ENCODE peak calls at places on chromosomes 3 and 15, in seven cellular contexts. C is cardiac fibroblast, E is right atrium auricular region, W is brain microvascular endothelial cell, I is epithelial cell of esophagus, L is A549, F is tibial artery. H is an unnamed sample.
A peak's percentile ranks its signal among the peaks of the same experiment; 100 is the strongest.

GRCh38 chr3:123036352-123037014 is 8.9 kb upstream of the SEMA5B start:
- DNase-seq in C (peak; percentile 83), E (no peak), W (peak; percentile 25), I (peak; percentile 89), L (no peak), F (peak; percentile 34), H (no peak)

GRCh38 chr15:62782100-62782791 is 260.3 kb upstream of the TPM1 start:
- DNase-seq in C (peak; percentile 93), E (peak; percentile 91), W (peak; percentile 75), I (peak; percentile 84), L (peak; percentile 90), F (peak; percentile 83), H (peak; percentile 88)

GRCh38 chr3:48635222-48636021 is at the start of gene SLC26A6:
- DNase-seq in C (peak; percentile 97), E (peak; percentile 96), W (peak; percentile 94), I (peak; percentile 98), L (peak; percentile 94), F (peak; percentile 96), H (peak; percentile 98)

GRCh38 chr3:132003685-132004084 is 31.1 kb downstream of the CPNE4 start:
- DNase-seq in C (no peak), E (no peak), W (no peak), I (no peak), L (no peak), F (no peak), H (no peak)

GRCh38 chr3:17643691-17644090 is 98.7 kb downstream of the TBC1D5 start:
- DNase-seq in C (peak; percentile 31), E (no peak), W (peak; percentile 24), I (no peak), L (no peak), F (no peak), H (peak; percentile 63)

GRCh38 chr3:24850245-24850644 is 355.6 kb upstream of the THRB start:
- DNase-seq in C (no peak), E (no peak), W (no peak), I (no peak), L (no peak), F (no peak), H (no peak)

GRCh38 chr3:14410501-14411165 is 8.2 kb downstream of the SLC6A6 start:
- DNase-seq in C (peak; percentile 92), E (peak; percentile 75), W (peak; percentile 83), I (peak; percentile 75), L (peak; percentile 98), F (peak; percentile 41), H (peak; percentile 73)

GRCh38 chr3:172135185-172135584 is 95.8 kb downstream of the FNDC3B start:
- DNase-seq in C (no peak), E (no peak), W (no peak), I (no peak), L (no peak), F (no peak), H (no peak)

GRCh38 chr3:42652611-42653302 is 740 bp upstream of the ZBTB47 start:
- DNase-seq in C (peak; percentile 86), E (peak; percentile 87), W (peak; percentile 78), I (peak; percentile 86), L (peak; percentile 70), F (peak; percentile 83), H (peak; percentile 84)

GRCh38 chr15:82183121-82184031 is 79.2 kb downstream of the EFL1 start:
- DNase-seq in C (peak; percentile 76), E (no peak), W (peak; percentile 74), I (no peak), L (no peak), F (no peak), H (peak; percentile 95)

GRCh38 chr3:11910971-11911531 is 64.4 kb upstream of the TAMM41 start:
- DNase-seq in C (no peak), E (peak; percentile 51), W (no peak), I (no peak), L (no peak), F (no peak), H (no peak)

GRCh38 chr3:145812396-145812795 is 348.6 kb downstream of the PLOD2 start:
- DNase-seq in C (no peak), E (no peak), W (no peak), I (no peak), L (no peak), F (no peak), H (no peak)

GRCh38 chr3:146382386-146382785 is 87.0 kb downstream of the PLSCR2 start:
- DNase-seq in C (peak; percentile 48), E (no peak), W (peak; percentile 54), I (peak; percentile 25), L (peak; percentile 65), F (no peak), H (peak; percentile 44)

GRCh38 chr3:42502429-42503250 is at the start of gene VIPR1:
- DNase-seq in C (peak; percentile 29), E (peak; percentile 62), W (peak; percentile 34), I (peak; percentile 92), L (peak; percentile 58), F (peak; percentile 67), H (no peak)

GRCh38 chr3:46087871-46088270 is 60.6 kb upstream of the XCR1 start:
- DNase-seq in C (peak; percentile 68), E (peak; percentile 61), W (no peak), I (no peak), L (peak; percentile 20), F (peak; percentile 51), H (peak; percentile 46)

GRCh38 chr15:22265056-22265945 is 185.0 kb downstream of the OR4M2 start:
- DNase-seq in C (no peak), E (no peak), W (no peak), I (no peak), L (no peak), F (no peak), H (no peak)

GRCh38 chr3:22358334-22358733 is 607.3 kb upstream of the ZNF385D start:
- DNase-seq in C (no peak), E (no peak), W (no peak), I (no peak), L (no peak), F (no peak), H (no peak)

GRCh38 chr15:81897011-81897677 is 148.7 kb downstream of the MEX3B start:
- DNase-seq in C (peak; percentile 59), E (no peak), W (peak; percentile 81), I (peak; percentile 26), L (no peak), F (no peak), H (peak; percentile 67)

DNA sequence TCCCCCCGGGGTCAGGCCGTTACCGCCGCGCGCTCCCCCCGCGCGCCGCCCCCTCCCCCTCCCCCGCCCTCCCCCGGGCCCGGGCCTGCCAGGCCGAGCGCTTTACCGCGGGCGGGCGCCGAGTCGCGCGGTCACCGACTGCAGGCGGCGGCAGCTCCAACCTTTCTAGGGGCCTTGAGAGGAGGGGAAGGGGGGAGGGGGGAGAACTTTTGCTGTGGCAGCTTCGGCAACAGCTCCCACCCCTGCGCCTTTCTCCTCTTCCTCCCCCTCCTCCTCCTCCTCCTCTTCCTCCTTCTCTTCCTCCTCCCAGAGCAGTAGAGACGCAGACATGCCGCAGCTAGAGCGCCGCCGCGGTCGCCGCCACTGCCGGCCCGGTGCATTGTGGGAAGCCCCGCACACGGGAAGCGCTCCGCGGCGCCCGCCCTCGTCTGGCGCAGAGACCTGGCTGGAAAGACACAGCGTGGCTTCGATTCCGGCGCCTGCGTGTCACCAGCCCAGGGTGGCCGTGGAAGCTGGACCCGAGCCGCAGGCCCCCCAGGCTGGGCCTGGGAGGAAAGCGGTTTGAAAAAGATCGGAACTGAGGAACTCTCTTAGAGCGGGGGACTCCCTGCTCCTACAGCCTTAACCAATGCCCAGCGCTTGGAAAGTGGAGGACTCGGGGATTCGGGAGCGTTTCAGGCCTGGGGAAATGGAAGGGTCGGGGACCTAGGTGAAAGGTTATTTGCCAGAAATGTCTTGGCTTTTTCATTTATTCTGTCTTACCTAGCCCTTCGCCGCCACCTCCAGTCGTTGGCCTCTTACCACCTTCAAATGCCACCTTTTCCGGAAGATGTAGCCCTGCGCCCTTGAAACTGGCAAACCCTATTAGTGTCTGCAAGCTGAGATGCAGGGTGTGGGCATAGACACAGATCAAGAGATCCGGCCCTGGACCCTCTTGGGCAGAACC is at the start of gene ZNF148:
- DNase-seq in C (peak; percentile 91), E (peak; percentile 89), W (peak; percentile 81), I (peak; percentile 90), L (peak; percentile 89), F (peak; percentile 85), H (peak; percentile 92)
- TF ChIP-seq CTCF in C (no peak), E (no peak), W (no peak), I (no peak), L (no peak), F (no peak), H (no peak)

GRCh38 chr3:99627062-99627826 is 11.2 kb upstream of the COL8A1 start:
- DNase-seq in C (peak; percentile 54), E (no peak), W (peak; percentile 51), I (no peak), L (peak; percentile 10), F (no peak), H (peak; percentile 28)
- H3K4me3 ChIP-seq in C (no peak overlapping the region), E (no peak overlapping the region), W (no peak overlapping the region), I (no peak overlapping the region), L (no peak overlapping the region), F (no peak overlapping the region), H (no peak overlapping the region)

DNA sequence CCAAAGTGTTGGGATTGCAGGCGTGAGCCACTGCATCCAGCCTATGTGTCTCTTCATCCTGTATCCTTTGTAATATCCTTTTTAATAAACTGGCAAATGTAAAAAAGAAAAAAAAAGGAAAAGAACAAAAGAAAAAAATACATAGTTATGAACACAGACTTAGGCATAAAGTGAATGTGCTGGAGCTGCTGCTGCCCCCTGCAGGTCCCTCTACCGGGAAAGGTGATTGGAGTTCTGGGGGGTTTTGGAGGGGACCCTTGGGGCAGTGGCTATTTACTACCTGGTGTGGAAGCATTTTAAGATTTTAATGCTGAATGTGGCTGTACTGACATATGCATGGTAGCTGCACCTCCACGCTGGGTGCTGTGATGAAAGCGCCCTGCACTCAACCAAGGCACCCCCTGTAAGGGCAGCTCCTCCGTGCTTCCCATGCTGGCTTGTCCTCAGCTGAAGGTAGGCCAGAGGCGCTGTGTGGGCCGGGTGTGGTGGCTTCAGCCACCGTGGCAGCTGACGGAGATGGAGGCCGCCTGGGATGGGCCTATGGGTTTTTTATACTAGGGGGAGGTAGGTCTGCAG is 49.9 kb downstream of the RPLP1 start:
- DNase-seq in C (no peak), E (peak; percentile 23), W (no peak), I (no peak), L (no peak), F (no peak), H (no peak)
- TF ChIP-seq CTCF in C (peak; percentile 16), E (no peak), W (peak; percentile 49), I (no peak), L (peak; percentile 21), F (no peak), H (peak; percentile 21)

GRCh38 chr15:41773332-41773728 is 954 bp upstream of the MAPKBP1 start:
- DNase-seq in C (no peak), E (no peak), W (no peak), I (peak; percentile 20), L (no peak), F (no peak), H (no peak)

GRCh38 chr15:41774873-41775417 is 661 bp downstream of the MAPKBP1 start:
- DNase-seq in C (no peak), E (no peak), W (no peak), I (peak; percentile 36), L (no peak), F (no peak), H (no peak)

GRCh38 chr15:41772720-41773331 is 1.5 kb upstream of the MAPKBP1 start:
- DNase-seq in C (peak; percentile 83), E (no peak), W (peak; percentile 59), I (peak; percentile 82), L (peak; percentile 71), F (peak; percentile 40), H (peak; percentile 76)

GRCh38 chr15:41774062-41774872 is at the start of gene MAPKBP1:
- DNase-seq in C (peak; percentile 98), E (peak; percentile 96), W (peak; percentile 97), I (peak; percentile 99), L (peak; percentile 95), F (peak; percentile 97), H (peak; percentile 99)

DNA sequence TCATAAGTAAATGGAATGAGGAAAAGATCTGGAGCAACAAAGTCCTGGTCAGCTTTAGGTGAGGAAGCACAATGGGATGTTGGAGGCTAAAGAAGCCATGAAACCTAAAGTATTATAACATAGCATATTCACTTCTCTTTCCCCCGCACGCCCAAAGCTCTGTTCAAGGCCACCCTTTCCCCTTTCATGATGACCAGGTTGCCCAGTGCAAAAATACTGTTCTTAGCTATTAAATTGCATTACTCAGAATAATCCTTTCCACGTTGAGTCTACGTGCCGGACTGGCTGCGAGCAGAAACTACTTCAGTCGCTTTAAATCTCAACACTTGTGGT is 589 bp upstream of the MAPKBP1 start:
- DNase-seq in C (no peak), E (no peak), W (no peak), I (no peak), L (no peak), F (no peak), H (no peak)
- H3K4me3 ChIP-seq in C (peak overlapping the region; percentile 65), E (peak overlapping the region; percentile 64), W (peak overlapping the region; percentile 87), I (peak overlapping the region; percentile 86), L (peak overlapping the region; percentile 76), F (peak overlapping the region; percentile 84), H (peak overlapping the region; percentile 76)

H was measured in astrocyte of the spinal cord.